ENCODE peak calls at places on chromosomes 16 and 17, in six cellular contexts. A, Y, P, W, C and X are unnamed samples. For H3K9me3 and H3K36me3, the result is how much of the 10 kb centered on the place peaks cover.

GRCh38 chr17:56890906-56891674 is 22.8 kb downstream of the TRIM25 start:
- DNase-seq in A (no peak), Y (no peak), P (no peak), W (no peak), C (no peak), X (no peak)

GRCh38 chr17:40937384-40937819 is at the start of gene KRT23:
- DNase-seq in A (peak), Y (no peak), P (no peak), W (no peak), C (no peak), X (no peak)

GRCh38 chr17:48211787-48212186 is 104.2 kb downstream of the SNX11 start:
- DNase-seq in A (no peak), Y (no peak), P (no peak), W (no peak), C (no peak), X (no peak)

GRCh38 chr16:66203476-66203875 is 163.0 kb upstream of the CDH5 start:
- DNase-seq in A (no peak), Y (no peak), P (no peak), W (no peak), C (no peak), X (no peak)

GRCh38 chr17:57292086-57292485 is 35.8 kb downstream of the MSI2 start:
- DNase-seq in A (no peak), Y (no peak), P (no peak), W (no peak), C (no peak), X (no peak)

GRCh38 chr17:67689534-67690177 is 28.1 kb upstream of the NOL11 start:
- DNase-seq in A (peak), Y (peak), P (no peak), W (peak), C (no peak), X (no peak)

GRCh38 chr16:73713817-73714495 is 582.7 kb upstream of the PSMD7 start:
- DNase-seq in A (no peak), Y (peak), P (no peak), W (peak), C (no peak), X (peak)

GRCh38 chr17:71267668-71268067 is 853.2 kb upstream of the SOX9 start:
- DNase-seq in A (no peak), Y (no peak), P (no peak), W (no peak), C (no peak), X (no peak)

GRCh38 chr17:73566905-73567782 is 77.1 kb downstream of the SDK2 start:
- DNase-seq in A (no peak), Y (no peak), P (no peak), W (no peak), C (no peak), X (no peak)

GRCh38 chr17:15777297-15777696 is 45.2 kb downstream of the TBC1D26 start:
- DNase-seq in A (no peak), Y (no peak), P (no peak), W (no peak), C (no peak), X (no peak)

GRCh38 chr16:86063696-86064405 is 164.9 kb downstream of the IRF8 start:
- DNase-seq in A (no peak), Y (no peak), P (no peak), W (no peak), C (no peak), X (no peak)

GRCh38 chr17:59431606-59432005 is 100.2 kb downstream of the YPEL2 start:
- DNase-seq in A (no peak), Y (no peak), P (no peak), W (peak), C (no peak), X (no peak)

GRCh38 chr17:77842148-77842905 is 116.2 kb upstream of the TNRC6C start:
- DNase-seq in A (no peak), Y (no peak), P (peak), W (no peak), C (peak), X (peak)

GRCh38 chr16:54178491-54178976 is 108.1 kb downstream of the IRX3 start:
- DNase-seq in A (no peak), Y (no peak), P (no peak), W (no peak), C (no peak), X (no peak)

GRCh38 chr17:15941781-15942180 is 3.1 kb upstream of the ADORA2B start:
- DNase-seq in A (no peak), Y (no peak), P (no peak), W (no peak), C (peak), X (no peak)

GRCh38 chr17:63930951-63931575 is 1.1 kb downstream of the CD79B start:
- DNase-seq in A (no peak), Y (no peak), P (peak), W (peak), C (no peak), X (no peak)

GRCh38 chr17:75407655-75408352 is 2.3 kb upstream of the GRB2 start:
- DNase-seq in A (no peak), Y (no peak), P (no peak), W (no peak), C (no peak), X (no peak)

GRCh38 chr17:61467416-61468262 is 15.4 kb downstream of the TBX4 start:
- DNase-seq in A (peak), Y (no peak), P (peak), W (peak), C (peak), X (peak)

GRCh38 chr17:38587193-38587592 is 18.6 kb downstream of the SRCIN1 start:
- DNase-seq in A (no peak), Y (no peak), P (no peak), W (no peak), C (no peak), X (no peak)

GRCh38 chr16:27253526-27253930 is 15.0 kb downstream of the NSMCE1 start:
- DNase-seq in A (peak), Y (no peak), P (no peak), W (peak), C (no peak), X (peak)

GRCh38 chr17:82930043-82930923 is 90.5 kb upstream of the ZNF750 start:
- DNase-seq in A (no peak), Y (no peak), P (peak), W (no peak), C (peak), X (no peak)

GRCh38 chr16:22191966-22192260 is 14.2 kb upstream of the EEF2K start:
- DNase-seq in A (no peak), Y (peak), P (no peak), W (no peak), C (no peak), X (no peak)

GRCh38 chr16:50340578-50340977 is 28.2 kb downstream of the BRD7 start:
- DNase-seq in A (peak), Y (no peak), P (no peak), W (no peak), C (no peak), X (no peak)

GRCh38 chr17:6365187-6365943 is 69.6 kb downstream of the AIPL1 start:
- DNase-seq in A (peak), Y (no peak), P (no peak), W (peak), C (no peak), X (peak)

GRCh38 chr16:24035127-24035842 is 199.5 kb downstream of the PRKCB start:
- DNase-seq in A (no peak), Y (no peak), P (no peak), W (no peak), C (no peak), X (no peak)

GRCh38 chr17:14307560-14308024 is 6.7 kb downstream of the HS3ST3B1 start:
- DNase-seq in A (peak), Y (peak), P (no peak), W (peak), C (no peak), X (no peak)

GRCh38 chr16:53892155-53892554 is 188.2 kb downstream of the FTO start:
- DNase-seq in A (peak), Y (peak), P (no peak), W (peak), C (no peak), X (peak)

GRCh38 chr16:72877374-72878028 is 170.4 kb downstream of the ZFHX3 start:
- DNase-seq in A (peak), Y (peak), P (no peak), W (peak), C (no peak), X (no peak)

GRCh38 chr16:46482895-46483294 is 138.3 kb downstream of the SHCBP1 start:
- DNase-seq in A (no peak), Y (peak), P (no peak), W (no peak), C (no peak), X (no peak)

GRCh38 chr17:77420476-77420803 is 279.7 kb downstream of the SEC14L1 start:
- DNase-seq in A (no peak), Y (no peak), P (no peak), W (no peak), C (no peak), X (no peak)

GRCh38 chr16:21626659-21627277 is 25.6 kb downstream of the IGSF6 start:
- DNase-seq in A (peak), Y (peak), P (no peak), W (peak), C (no peak), X (peak)

GRCh38 chr17:76202516-76202915 is 37.8 kb downstream of the RNF157 start:
- DNase-seq in A (no peak), Y (no peak), P (no peak), W (no peak), C (no peak), X (no peak)

GRCh38 chr17:49434821-49435581 is 20.3 kb upstream of the PHB1 start:
- DNase-seq in A (peak), Y (peak), P (no peak), W (peak), C (peak), X (peak)

GRCh38 chr16:6682142-6682811 is 650.4 kb upstream of the RBFOX1 start:
- DNase-seq in A (no peak), Y (peak), P (peak), W (no peak), C (no peak), X (no peak)

GRCh38 chr16:50638816-50639670 is 42.1 kb downstream of the SNX20 start:
- DNase-seq in A (no peak), Y (no peak), P (no peak), W (no peak), C (no peak), X (no peak)

GRCh38 chr17:64262422-64263260 is at the start of gene TEX2:
- DNase-seq in A (no peak), Y (peak), P (peak), W (peak), C (peak), X (peak)

GRCh38 chr17:57634713-57635465 is 110.2 kb downstream of the CCDC182 start:
- DNase-seq in A (peak), Y (no peak), P (no peak), W (no peak), C (no peak), X (peak)

GRCh38 chr16:75089486-75090202 is 26.9 kb downstream of the LDHD start:
- DNase-seq in A (no peak), Y (no peak), P (no peak), W (no peak), C (no peak), X (no peak)

GRCh38 chr17:59151591-59151990 is 3.4 kb downstream of the SKA2 start:
- DNase-seq in A (peak), Y (no peak), P (no peak), W (peak), C (no peak), X (no peak)

GRCh38 chr16:10419701-10420100 is 33.8 kb downstream of the ATF7IP2 start:
- DNase-seq in A (no peak), Y (no peak), P (no peak), W (no peak), C (no peak), X (no peak)
- H3K9me3 ChIP-seq in A (under half), Y (under half), P (under half), W (under half), C (under half), X (under half)

GRCh38 chr17:7856840-7857723 is at the start of gene NAA38:
- DNase-seq in A (peak), Y (peak), P (peak), W (peak), C (peak), X (peak)

GRCh38 chr17:7858487-7858832 is 657 bp downstream of the CYB5D1 start:
- DNase-seq in A (peak), Y (peak), P (peak), W (peak), C (peak), X (peak)

GRCh38 chr17:7857724-7858486 is at the start of gene CYB5D1:
- DNase-seq in A (peak), Y (peak), P (peak), W (peak), C (peak), X (peak)

GRCh38 chr17:7856081-7856791 is 1.1 kb downstream of the NAA38 start:
- DNase-seq in A (no peak), Y (no peak), P (peak), W (peak), C (peak), X (no peak)

GRCh38 chr17:7859028-7859427 is 1.2 kb downstream of the CYB5D1 start:
- DNase-seq in A (no peak), Y (no peak), P (no peak), W (no peak), C (no peak), X (no peak)
- H3K4me3 ChIP-seq in A (peak), Y (peak), P (peak), W (no peak), C (no peak), X (peak)

DNA sequence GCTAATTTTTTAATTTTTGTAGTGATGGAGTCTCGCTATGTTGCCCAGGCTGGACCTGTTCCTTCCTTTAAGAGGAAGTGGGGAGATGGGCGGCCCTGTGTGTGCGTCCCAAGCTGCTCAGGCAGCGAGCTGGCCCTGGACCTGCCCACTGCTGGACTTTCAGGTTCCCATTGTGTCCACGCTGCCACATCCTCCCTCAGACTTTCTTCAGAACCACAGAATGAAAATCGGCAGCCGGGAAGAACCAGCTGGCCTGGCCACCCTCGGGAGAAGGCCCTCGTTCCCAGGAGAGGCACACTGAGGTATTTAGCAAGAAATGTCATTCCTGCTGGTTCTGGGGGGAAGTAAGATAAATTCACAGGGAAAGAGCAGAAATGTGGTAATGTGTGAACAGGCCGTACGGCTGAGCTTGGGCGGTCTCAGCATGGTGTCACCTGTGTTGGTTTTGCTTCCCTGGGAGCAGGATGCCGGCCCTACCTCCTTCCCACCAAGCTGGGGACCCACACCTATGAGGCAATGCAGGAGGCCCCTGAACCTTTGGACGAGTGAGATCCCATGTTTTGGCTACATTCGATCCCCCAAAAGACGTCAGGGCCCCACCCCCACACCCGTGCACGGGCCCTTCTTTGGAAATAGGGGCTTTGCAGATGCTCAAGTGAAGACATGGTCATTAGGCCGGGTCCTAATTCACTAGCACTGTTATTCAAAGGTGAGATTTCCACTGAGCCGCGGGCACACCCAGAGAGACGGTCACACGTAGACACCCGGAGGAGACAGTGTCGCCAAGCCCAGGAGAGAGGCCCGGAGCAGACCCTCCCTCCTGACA is 35.9 kb upstream of the ZNF469 start:
- DNase-seq in A (no peak), Y (no peak), P (peak), W (no peak), C (peak), X (no peak)
- H3K36me3 ChIP-seq in A (under half), Y (under half), P (under half), W (under half), C (under half), X (under half)

DNA sequence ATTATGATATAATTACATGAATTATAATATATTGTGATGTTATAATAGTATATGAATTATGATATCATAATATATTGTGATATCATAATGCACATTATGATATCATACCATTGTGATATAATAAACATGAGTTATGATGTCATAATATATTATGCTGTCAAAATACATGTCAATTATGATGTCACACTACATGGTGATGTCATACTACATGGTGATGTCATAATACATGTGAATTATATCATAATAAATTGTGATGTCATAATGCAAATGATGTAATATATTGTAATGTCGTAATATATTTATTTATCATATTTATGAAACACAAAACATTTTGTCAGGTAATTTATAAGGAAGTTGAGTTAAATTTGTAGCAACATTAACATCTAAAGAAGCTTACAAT is 1950.1 kb downstream of the TP53TG3F start:
- DNase-seq in A (no peak), Y (no peak), P (no peak), W (no peak), C (no peak), X (no peak)
- H3K9me3 ChIP-seq in A (under half), Y (half or more), P (under half), W (under half), C (under half), X (under half)

GRCh38 chr17:79930077-79930785 is 91.0 kb upstream of the CBX4 start:
- DNase-seq in A (no peak), Y (no peak), P (no peak), W (peak), C (no peak), X (no peak)
- H3K4me3 ChIP-seq in A (peak), Y (no peak), P (peak), W (peak), C (no peak), X (peak)

GRCh38 chr17:3812284-3812683 is 11.3 kb upstream of the ITGAE start:
- DNase-seq in A (no peak), Y (no peak), P (no peak), W (no peak), C (no peak), X (no peak)

GRCh38 chr17:3812771-3813170 is 11.8 kb upstream of the ITGAE start:
- DNase-seq in A (no peak), Y (no peak), P (no peak), W (no peak), C (no peak), X (no peak)

GRCh38 chr17:3814361-3814760 is 13.4 kb upstream of the ITGAE start:
- DNase-seq in A (no peak), Y (no peak), P (no peak), W (no peak), C (no peak), X (no peak)

GRCh38 chr17:3815122-3815521 is 14.1 kb upstream of the ITGAE start:
- DNase-seq in A (no peak), Y (no peak), P (no peak), W (no peak), C (no peak), X (no peak)

DNA sequence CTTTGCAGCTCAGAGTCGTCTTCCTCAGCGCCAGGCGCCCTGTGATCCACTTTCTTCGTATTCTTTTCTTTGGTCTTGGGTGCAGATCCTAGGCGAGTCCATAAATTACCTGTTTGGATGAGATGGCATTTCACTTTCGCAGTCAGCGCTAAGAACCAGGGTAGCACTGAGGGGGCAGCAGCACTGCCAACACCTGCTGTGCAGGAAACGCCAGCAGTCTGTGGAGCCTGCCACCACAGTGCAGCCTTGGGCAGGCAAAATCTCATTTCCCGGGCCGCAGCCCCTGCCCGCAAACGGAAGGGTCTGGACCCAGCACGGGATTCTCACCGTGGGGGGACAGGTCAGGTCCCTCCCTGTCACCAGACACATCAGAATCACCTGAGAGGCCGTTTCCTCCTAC is 12.2 kb upstream of the ITGAE start:
- DNase-seq in A (no peak), Y (no peak), P (no peak), W (no peak), C (no peak), X (no peak)
- H3K36me3 ChIP-seq in A (under half), Y (half or more), P (half or more), W (half or more), C (under half), X (under half)

GRCh38 chr16:3311496-3311895 is 6.2 kb downstream of the ZNF75A start:
- DNase-seq in A (no peak), Y (no peak), P (no peak), W (no peak), C (no peak), X (no peak)
- H3K9me3 ChIP-seq in A (under half), Y (under half), P (half or more), W (under half), C (under half), X (half or more)